ENCODE peak calls at places on chromosomes 7 and 10, in four cellular contexts. A is suprapubic skin, G is heart left ventricle, Y is HepG2. I is an unnamed sample.

GRCh38 chr7:157263156-157263555 is 73.6 kb upstream of the DNAJB6 start:
- DNase-seq in A (no peak), G (no peak), Y (no peak), I (peak)

GRCh38 chr10:47104101-47104707 is 193.0 kb downstream of the PTPN20 start:
- DNase-seq in A (no peak), G (no peak), Y (no peak), I (no peak)

GRCh38 chr10:131568866-131569265 is 257.3 kb upstream of the TCERG1L start:
- DNase-seq in A (peak), G (no peak), Y (no peak), I (no peak)

GRCh38 chr10:103663802-103664201 is 170.3 kb downstream of the NEURL1 start:
- DNase-seq in A (no peak), G (peak), Y (no peak), I (no peak)

GRCh38 chr10:104559935-104560334 is 81.2 kb upstream of the SORCS3 start:
- DNase-seq in A (no peak), G (no peak), Y (no peak), I (no peak)

GRCh38 chr7:157674027-157674714 is 337.4 kb downstream of the DNAJB6 start:
- DNase-seq in A (peak), G (no peak), Y (no peak), I (peak)

GRCh38 chr10:3169738-3170137 is 2.8 kb downstream of the PITRM1 start:
- DNase-seq in A (no peak), G (no peak), Y (no peak), I (no peak)

GRCh38 chr7:99386584-99387238 is 12.2 kb downstream of the ARPC1B start:
- DNase-seq in A (no peak), G (no peak), Y (peak), I (no peak)

GRCh38 chr7:55476071-55476803 is 96.1 kb downstream of the VOPP1 start:
- DNase-seq in A (no peak), G (no peak), Y (no peak), I (peak)

GRCh38 chr10:103921750-103922195 is 3.8 kb upstream of the STN1 start:
- DNase-seq in A (no peak), G (no peak), Y (peak), I (no peak)

GRCh38 chr7:27148776-27149641 is 1.4 kb upstream of the HOXA6 start:
- DNase-seq in A (no peak), G (no peak), Y (no peak), I (no peak)

GRCh38 chr10:93893646-93894515 is at the start of gene SLC35G1:
- DNase-seq in A (no peak), G (peak), Y (peak), I (peak)

GRCh38 chr7:17183630-17184328 is 114.7 kb upstream of the AHR start:
- DNase-seq in A (no peak), G (no peak), Y (no peak), I (no peak)

GRCh38 chr7:108453320-108453719 is 2.9 kb downstream of the NRCAM start:
- DNase-seq in A (no peak), G (no peak), Y (no peak), I (no peak)

GRCh38 chr10:21978191-21978862 is 25.2 kb downstream of the DNAJC1 start:
- DNase-seq in A (no peak), G (no peak), Y (no peak), I (no peak)

DNA sequence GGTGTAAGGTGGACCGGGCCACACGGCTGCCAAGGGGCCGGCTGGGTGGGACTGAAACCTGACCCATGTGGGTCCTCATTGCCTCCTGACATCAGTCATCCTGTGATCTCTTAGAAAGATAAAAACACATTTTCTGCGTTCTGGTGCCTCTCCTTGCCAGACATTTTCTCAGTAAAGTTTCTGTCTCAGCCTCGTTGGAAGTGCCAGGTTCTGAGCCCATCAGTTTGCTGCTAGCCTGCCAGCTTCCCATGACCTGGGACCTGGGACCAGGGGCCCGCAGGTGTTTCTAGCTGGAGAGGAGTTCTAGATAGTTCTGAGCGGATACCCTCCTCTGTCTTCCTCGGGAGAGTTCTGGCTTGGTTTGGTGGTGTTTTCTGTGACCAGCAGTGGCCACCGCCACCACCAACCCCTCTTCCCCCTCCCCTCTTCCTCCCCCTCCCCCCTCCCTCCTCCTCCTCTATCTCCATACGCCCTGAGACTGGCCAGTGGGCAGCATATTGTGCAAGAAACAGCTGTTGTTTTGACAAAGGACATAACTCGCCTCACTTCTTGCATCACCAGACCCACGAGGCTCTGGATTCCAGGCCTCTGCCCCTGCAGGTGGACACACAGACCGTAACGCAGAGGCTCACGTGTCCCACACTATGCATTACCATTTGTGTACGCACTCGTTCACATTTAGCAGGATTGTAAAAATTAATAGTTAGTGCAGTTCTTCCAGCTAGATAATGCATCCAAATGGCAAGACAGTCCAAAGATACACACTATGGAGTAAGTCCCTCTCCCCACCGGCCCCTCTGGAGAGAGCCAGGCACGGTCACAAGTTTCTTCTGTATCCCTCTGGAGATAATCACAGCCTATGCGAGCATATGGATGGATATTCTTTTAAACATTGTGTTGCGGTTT is 94.6 kb downstream of the CUX1 start:
- DNase-seq in A (peak), G (peak), Y (peak), I (no peak)
- TF ChIP-seq POLR2A in A (no peak), G (no peak), Y (no peak), I (no peak)

DNA sequence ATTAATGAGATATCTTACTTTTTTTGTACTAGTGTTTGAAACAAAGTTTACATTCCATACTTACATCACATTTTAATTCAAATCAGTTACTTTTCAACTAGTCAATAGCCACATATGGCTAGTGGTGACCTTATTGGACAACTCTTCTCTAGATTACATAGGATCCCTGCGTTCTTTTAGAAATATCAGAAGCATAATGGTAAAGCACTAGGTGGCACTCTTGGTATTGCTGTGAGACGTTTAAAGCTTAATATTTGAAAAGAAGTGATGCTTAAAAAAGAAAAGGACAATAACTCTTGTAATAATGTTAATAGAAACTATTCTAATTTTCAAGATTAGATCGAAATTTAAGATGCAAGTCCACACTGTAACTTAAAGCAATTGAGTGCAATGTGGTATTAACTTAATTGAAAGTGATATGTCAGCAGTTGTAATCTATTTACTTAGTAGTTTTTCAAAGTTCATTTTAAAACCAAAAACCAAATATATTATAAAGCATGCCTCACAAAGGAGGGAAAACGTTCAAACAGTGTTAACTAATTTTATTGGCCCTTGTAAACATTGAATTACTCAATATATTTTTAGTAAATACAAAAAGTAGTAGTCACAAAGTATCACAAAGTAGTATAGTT is 339.1 kb downstream of the ATRNL1 start:
- DNase-seq in A (no peak), G (no peak), Y (peak), I (no peak)
- TF ChIP-seq CTCF in A (no peak), G (no peak), Y (peak), I (no peak)

GRCh38 chr10:119104653-119105024 is 726 bp downstream of the DENND10 start:
- DNase-seq in A (no peak), G (peak), Y (no peak), I (no peak)

GRCh38 chr10:119098576-119098975 is 5.3 kb upstream of the DENND10 start:
- DNase-seq in A (no peak), G (no peak), Y (no peak), I (no peak)

GRCh38 chr10:119105155-119105554 is 1.2 kb downstream of the DENND10 start:
- DNase-seq in A (no peak), G (no peak), Y (no peak), I (no peak)

GRCh38 chr10:119103241-119103640 is 672 bp upstream of the DENND10 start:
- DNase-seq in A (no peak), G (no peak), Y (no peak), I (no peak)

GRCh38 chr10:119103687-119104652 is at the start of gene DENND10:
- DNase-seq in A (peak), G (peak), Y (no peak), I (peak)
- TF ChIP-seq POLR2A in A (peak), G (no peak), Y (peak), I (no peak)

GRCh38 chr10:35244549-35244948 is 91.8 kb upstream of the CCNY start:
- DNase-seq in A (no peak), G (no peak), Y (no peak), I (no peak)
- TF ChIP-seq CTCF in A (no peak), G (no peak), Y (no peak), I (no peak)

GRCh38 chr7:76294344-76295024 is 8.0 kb upstream of the HSPB1 start:
- DNase-seq in A (peak), G (peak), Y (peak), I (peak)
- TF ChIP-seq POLR2A in A (no peak), G (no peak), Y (no peak), I (no peak)

GRCh38 chr7:124275411-124275810 is 242.5 kb upstream of the TMEM229A start:
- DNase-seq in A (no peak), G (no peak), Y (no peak), I (no peak)

DNA sequence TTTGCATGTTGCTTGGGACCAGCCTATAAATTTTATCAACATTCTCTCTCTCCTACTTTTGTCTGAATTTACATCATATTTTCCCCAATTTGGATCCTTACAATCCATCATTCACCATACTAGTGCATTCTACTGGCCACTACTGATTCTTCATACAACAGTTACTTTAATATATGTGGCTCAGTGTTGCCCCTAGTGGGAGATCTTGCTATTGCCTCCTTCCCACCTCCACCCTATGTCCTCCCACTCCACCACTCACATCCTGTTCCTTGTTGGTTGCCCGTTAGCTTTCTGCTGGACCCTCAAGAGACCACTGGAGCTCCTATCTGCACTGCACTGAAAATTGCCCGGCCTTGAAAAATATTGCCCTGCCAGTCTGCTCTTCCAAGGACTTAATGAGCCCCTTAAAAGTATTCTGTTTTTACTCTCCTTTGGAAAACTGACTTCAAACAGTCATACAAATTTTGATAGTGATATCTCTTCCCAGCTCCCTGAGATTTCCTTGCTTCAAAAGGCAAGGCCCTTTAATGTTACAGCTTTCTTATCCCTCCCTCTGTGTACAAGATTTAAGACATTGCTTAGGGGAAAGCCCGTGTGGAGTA is 243.2 kb upstream of the TMEM229A start:
- DNase-seq in A (no peak), G (no peak), Y (peak), I (no peak)
- TF ChIP-seq CTCF in A (no peak), G (no peak), Y (peak), I (no peak)

DNA sequence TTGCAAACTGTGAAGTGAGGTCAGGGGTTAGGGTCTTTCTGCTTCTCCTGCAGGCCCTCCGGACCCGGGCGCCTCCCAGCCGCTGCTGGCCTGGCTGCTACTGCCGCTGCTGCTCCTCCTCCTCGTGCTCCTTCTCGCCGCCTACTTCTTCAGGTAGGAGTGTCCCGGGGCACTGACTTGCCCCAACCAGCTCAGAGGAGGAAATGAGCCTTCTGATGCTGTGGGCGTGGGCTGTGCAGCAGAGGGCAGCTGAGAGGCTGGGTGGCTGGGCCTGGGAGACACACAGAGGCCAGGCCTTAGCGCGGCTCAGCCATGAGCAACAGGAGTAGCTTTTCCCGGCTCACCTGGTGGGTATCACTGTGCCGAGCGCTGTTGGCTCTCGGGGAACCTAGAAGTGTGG is 78.9 kb downstream of the MKI67 start:
- DNase-seq in A (peak), G (peak), Y (no peak), I (peak)
- TF ChIP-seq POLR2A in A (peak), G (no peak), Y (no peak), I (no peak)

DNA sequence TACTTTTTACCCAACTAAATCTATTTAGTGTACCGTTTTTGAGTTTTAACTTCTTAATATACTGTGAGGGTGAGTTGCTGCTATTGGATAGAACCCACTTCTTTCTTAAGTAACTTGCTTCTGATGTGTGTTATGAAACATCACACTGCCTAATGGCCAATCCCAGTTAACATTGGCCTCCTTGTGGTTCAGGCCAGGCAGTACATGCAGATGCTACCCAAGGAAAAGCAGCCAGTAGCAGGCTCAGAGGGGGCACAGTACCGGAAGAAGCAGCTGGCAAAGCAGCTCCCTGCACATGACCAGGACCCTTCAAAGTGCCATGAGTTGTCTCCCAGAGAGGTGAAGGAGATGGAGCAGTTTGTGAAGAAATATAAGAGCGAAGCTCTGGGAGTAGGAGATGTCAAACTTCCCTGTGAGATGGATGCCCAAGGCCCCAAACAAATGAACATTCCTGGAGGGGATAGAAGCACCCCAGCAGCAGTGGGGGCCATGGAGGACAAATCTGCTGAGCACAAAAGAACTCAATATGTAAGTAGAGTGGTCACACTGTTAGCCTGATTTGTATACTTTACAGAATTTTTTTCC is 39.7 kb downstream of the TES start:
- DNase-seq in A (no peak), G (no peak), Y (peak), I (no peak)
- TF ChIP-seq CTCF in A (peak), G (peak), Y (peak), I (no peak)

GRCh38 chr10:30434273-30435067 is 486 bp downstream of the MAP3K8 start:
- DNase-seq in A (peak), G (peak), Y (peak), I (peak)
- TF ChIP-seq POLR2A in A (peak), G (peak), Y (peak), I (no peak)